ENCODE peak calls at places on chromosomes 12 and 14, in ten cellular contexts. M, J, O, U, Z, A, L, N, P and S are unnamed samples.

GRCh38 chr12:58420496-58420895 is 479.1 kb downstream of the ATP23 start:
- DNase-seq in J (no peak), O (no peak), P (no peak), M (no peak), Z (no peak), A (no peak), L (no peak), N (no peak), U (no peak), S (no peak)

GRCh38 chr12:68352067-68352466 is 19.9 kb upstream of the MDM1 start:
- DNase-seq in N (no peak), Z (no peak), P (peak; percentile 77), A (no peak), L (no peak), U (no peak), J (no peak), O (no peak), M (no peak), S (no peak)

GRCh38 chr12:1800646-1801284 is 19.6 kb upstream of the LRTM2 start:
- DNase-seq in L (no peak), J (no peak), P (peak; percentile 54), O (peak; percentile 64), N (no peak), M (no peak), A (peak; percentile 94), U (peak; percentile 31), Z (no peak), S (no peak)

GRCh38 chr12:128830505-128830893 is 6.7 kb upstream of the SLC15A4 start:
- DNase-seq in P (no peak), A (no peak), N (no peak), O (no peak), M (no peak), Z (no peak), J (no peak), L (no peak), U (no peak), S (no peak)

GRCh38 chr12:125149160-125150108 is 84.2 kb downstream of the AACS start:
- DNase-seq in U (no peak), O (no peak), L (no peak), A (peak; percentile 95), M (no peak), P (no peak), Z (no peak), J (no peak), N (no peak), S (no peak)

GRCh38 chr14:54589843-54590242 is 22.9 kb downstream of the SAMD4A start:
- DNase-seq in L (no peak), M (no peak), U (no peak), Z (no peak), O (no peak), J (no peak), N (no peak), P (no peak), A (no peak), S (no peak)

GRCh38 chr12:79424109-79424721 is 266.5 kb downstream of the PAWR start:
- DNase-seq in P (peak; percentile 95), A (no peak), Z (no peak), O (no peak), L (no peak), M (no peak), U (no peak), J (no peak), N (no peak), S (no peak)

GRCh38 chr14:89504602-89505320 is 87.7 kb upstream of the FOXN3 start:
- DNase-seq in J (no peak), M (no peak), U (no peak), P (peak; percentile 84), L (no peak), A (no peak), N (peak; percentile 32), O (no peak), Z (no peak), S (no peak)

GRCh38 chr12:23221066-23221465 is 596.1 kb downstream of the ETNK1 start:
- DNase-seq in J (no peak), U (no peak), O (no peak), P (no peak), N (no peak), L (no peak), Z (no peak), M (no peak), A (peak; percentile 61), S (no peak)

GRCh38 chr12:47835017-47835830 is 15.5 kb upstream of the HDAC7 start:
- DNase-seq in P (no peak), N (no peak), U (no peak), Z (no peak), M (no peak), O (no peak), A (peak; percentile 81), J (no peak), L (no peak), S (no peak)

GRCh38 chr12:111426341-111427185 is 20.8 kb downstream of the SH2B3 start:
- DNase-seq in L (peak; percentile 77), J (no peak), U (no peak), Z (no peak), A (no peak), P (peak; percentile 50), O (peak; percentile 73), N (no peak), M (no peak), S (no peak)

GRCh38 chr14:101350710-101351109 is 210.6 kb upstream of the DIO3 start:
- DNase-seq in M (no peak), Z (no peak), L (no peak), A (no peak), U (no peak), J (peak; percentile 84), N (no peak), P (no peak), O (no peak), S (no peak)

GRCh38 chr12:121465921-121466799 is 66.2 kb downstream of the RNF34 start:
- DNase-seq in O (peak; percentile 63), M (peak; percentile 39), Z (peak; percentile 76), J (no peak), P (no peak), N (no peak), A (peak; percentile 83), U (no peak), L (no peak), S (peak; percentile 18)

GRCh38 chr12:39622306-39622705 is 2.7 kb upstream of the ABCD2 start:
- DNase-seq in U (no peak), L (no peak), N (no peak), O (no peak), A (no peak), P (no peak), M (no peak), Z (no peak), J (no peak), S (no peak)

GRCh38 chr14:74762917-74763802 is at the start of gene YLPM1:
- DNase-seq in N (peak; percentile 93), J (peak; percentile 93), A (peak; percentile 99), O (peak; percentile 94), P (peak; percentile 98), M (peak; percentile 96), U (peak; percentile 92), Z (peak; percentile 95), L (peak; percentile 92), S (peak; percentile 88)
- H3K9me3 ChIP-seq in N (no peaks in the 10 kb centered on the region), J (no peaks in the 10 kb centered on the region), A (no peaks in the 10 kb centered on the region), O (no peaks in the 10 kb centered on the region), P (no peaks in the 10 kb centered on the region), M (no peaks in the 10 kb centered on the region), U (no peaks in the 10 kb centered on the region), Z (no peaks in the 10 kb centered on the region), L (no peaks in the 10 kb centered on the region), S (no peaks in the 10 kb centered on the region)

GRCh38 chr14:105885561-105886320 is 359.4 kb downstream of the TMEM121 start:
- DNase-seq in O (peak; percentile 17), U (no peak), M (no peak), N (no peak), Z (peak; percentile 49), A (no peak), L (no peak), J (peak; percentile 2), P (no peak), S (peak; percentile 4)

GRCh38 chr14:105882626-105883025 is 356.2 kb downstream of the TMEM121 start:
- DNase-seq in A (no peak), L (no peak), N (no peak), J (peak; percentile 5), O (peak; percentile 7), P (no peak), Z (peak; percentile 44), U (no peak), M (no peak), S (peak; percentile 1)

GRCh38 chr14:105881021-105881930 is 354.9 kb downstream of the TMEM121 start:
- DNase-seq in P (no peak), J (peak; percentile 6), O (peak; percentile 9), Z (peak; percentile 50), M (no peak), A (no peak), U (peak; percentile 5), L (no peak), N (no peak), S (peak; percentile 5)

GRCh38 chr14:105884808-105885281 is 358.5 kb downstream of the TMEM121 start:
- DNase-seq in M (no peak), U (no peak), A (no peak), J (peak; percentile 9), O (no peak), N (no peak), Z (peak; percentile 41), L (no peak), P (no peak), S (peak; percentile 0)

GRCh38 chr14:105883066-105884005 is 357.0 kb downstream of the TMEM121 start:
- DNase-seq in U (peak; percentile 2), M (no peak), P (no peak), A (no peak), J (peak; percentile 5), N (no peak), L (no peak), Z (peak; percentile 39), O (peak; percentile 14), S (peak; percentile 6)
- H3K9me3 ChIP-seq in U (no peaks in the 10 kb centered on the region), M (no peaks in the 10 kb centered on the region), P (peaks cover 44% of the 10 kb centered on the region), A (no peaks in the 10 kb centered on the region), J (no peaks in the 10 kb centered on the region), N (no peaks in the 10 kb centered on the region), L (no peaks in the 10 kb centered on the region), Z (no peaks in the 10 kb centered on the region), O (no peaks in the 10 kb centered on the region), S (no peaks in the 10 kb centered on the region)

GRCh38 chr14:84523746-84524145 is 1006.2 kb upstream of the FLRT2 start:
- DNase-seq in J (no peak), O (no peak), Z (no peak), N (no peak), L (no peak), A (no peak), M (no peak), P (no peak), U (no peak), S (no peak)
- H3K9me3 ChIP-seq in J (no peaks in the 10 kb centered on the region), O (peaks cover 9% of the 10 kb centered on the region), Z (no peaks in the 10 kb centered on the region), N (no peaks in the 10 kb centered on the region), L (no peaks in the 10 kb centered on the region), A (no peaks in the 10 kb centered on the region), M (no peaks in the 10 kb centered on the region), P (peaks cover 2% of the 10 kb centered on the region), U (no peaks in the 10 kb centered on the region), S (no peaks in the 10 kb centered on the region)

DNA sequence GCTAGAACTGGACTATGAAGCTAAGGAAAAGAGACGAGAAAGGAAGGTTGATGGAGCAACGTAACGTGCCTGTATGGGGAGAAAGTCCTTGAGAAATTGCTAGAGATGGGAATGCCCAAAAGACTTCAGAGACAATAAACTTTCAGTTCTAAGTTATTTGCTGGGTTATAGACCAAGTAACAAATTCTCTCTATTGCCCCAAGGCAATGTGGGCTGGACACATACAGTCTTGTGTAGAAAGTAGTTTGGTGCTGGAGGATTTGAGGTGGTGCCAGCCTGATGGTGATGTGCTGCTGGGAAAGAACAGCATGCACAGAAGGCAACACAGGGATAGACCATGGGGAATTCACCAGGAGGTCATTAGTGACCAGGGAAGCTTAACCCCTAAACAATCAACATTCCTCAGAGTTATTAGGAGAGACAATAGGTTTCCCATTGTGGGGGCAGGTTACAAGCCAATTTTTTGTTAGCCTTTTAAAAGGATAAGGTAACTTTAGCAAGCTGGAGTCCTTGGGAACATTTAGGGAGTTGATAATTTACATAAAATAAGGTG is 61.6 kb downstream of the LMNTD1 start:
- DNase-seq in O (no peak), U (no peak), J (no peak), L (no peak), M (no peak), N (no peak), P (no peak), Z (no peak), A (peak; percentile 11), S (no peak)
- H3K9me3 ChIP-seq in O (no peaks in the 10 kb centered on the region), U (no peaks in the 10 kb centered on the region), J (no peaks in the 10 kb centered on the region), L (no peaks in the 10 kb centered on the region), M (no peaks in the 10 kb centered on the region), N (no peaks in the 10 kb centered on the region), P (no peaks in the 10 kb centered on the region), Z (no peaks in the 10 kb centered on the region), A (no peaks in the 10 kb centered on the region), S (no peaks in the 10 kb centered on the region)